ENCODE peak calls at places on chromosomes 11 and 22, in seven cellular contexts. I, M, E, T, H, N and U are unnamed samples. For H3K9me3 and H3K27me3, the result is how much of the 10 kb centered on the place peaks cover.

GRCh38 chr22:37775785-37776638 is 31.7 kb upstream of the GCAT start:
- DNase-seq in M (peak), I (peak), T (no peak), E (no peak), N (no peak), H (no peak), U (peak)

GRCh38 chr11:9121397-9121796 is 30.0 kb upstream of the SCUBE2 start:
- DNase-seq in I (no peak), M (no peak), H (no peak), N (no peak), E (no peak), T (no peak), U (no peak)

GRCh38 chr11:22337571-22338464 is at the start of gene SLC17A6:
- DNase-seq in T (no peak), N (peak), I (peak), H (no peak), E (no peak), M (peak), U (peak)

GRCh38 chr11:68436985-68437926 is 23.3 kb upstream of the PPP6R3 start:
- DNase-seq in I (peak), N (no peak), H (no peak), M (peak), E (no peak), T (no peak), U (no peak)

GRCh38 chr11:67615455-67616430 is 9.0 kb downstream of the NDUFV1 start:
- DNase-seq in T (no peak), M (no peak), E (peak), H (no peak), I (peak), N (peak), U (peak)

GRCh38 chr11:32729976-32730375 is 64.5 kb downstream of the CCDC73 start:
- DNase-seq in I (peak), T (no peak), H (no peak), N (no peak), E (no peak), M (peak), U (no peak)

GRCh38 chr11:5689551-5689983 is at the start of gene TRIM22:
- DNase-seq in E (peak), M (peak), T (no peak), N (peak), I (no peak), H (peak), U (peak)

GRCh38 chr11:46315783-46316563 is 31.3 kb upstream of the DGKZ start:
- DNase-seq in M (no peak), T (no peak), I (no peak), N (no peak), H (no peak), E (no peak), U (no peak)

GRCh38 chr11:27456140-27456801 is 16.3 kb downstream of the LGR4 start:
- DNase-seq in H (no peak), E (no peak), N (no peak), M (peak), T (no peak), I (peak), U (no peak)

GRCh38 chr22:25404556-25404922 is 159.9 kb upstream of the GRK3 start:
- DNase-seq in T (no peak), I (no peak), E (no peak), H (no peak), N (peak), M (no peak), U (no peak)

GRCh38 chr22:42270178-42270511 is 308 bp downstream of the TCF20 start:
- DNase-seq in T (no peak), E (no peak), H (peak), N (no peak), M (no peak), I (peak), U (peak)

GRCh38 chr11:396511-396947 is 2.5 kb downstream of the PKP3 start:
- DNase-seq in T (no peak), H (peak), N (no peak), M (no peak), E (no peak), I (no peak), U (peak)

GRCh38 chr11:95108671-95109551 is 19.3 kb downstream of the ENDOD1 start:
- DNase-seq in M (peak), N (no peak), E (no peak), T (no peak), H (no peak), I (no peak), U (no peak)

GRCh38 chr11:115912484-115912945 is 408.3 kb upstream of the CADM1 start:
- DNase-seq in H (no peak), N (peak), M (no peak), I (no peak), T (no peak), E (no peak), U (no peak)

GRCh38 chr11:79342686-79343085 is 98.1 kb downstream of the TENM4 start:
- DNase-seq in I (no peak), H (no peak), T (no peak), M (no peak), N (no peak), E (no peak), U (no peak)

GRCh38 chr22:28332410-28332809 is 347.2 kb downstream of the TTC28 start:
- DNase-seq in I (no peak), H (no peak), N (no peak), M (no peak), E (no peak), T (no peak), U (no peak)

GRCh38 chr22:46061124-46061410 is 84.1 kb upstream of the WNT7B start:
- DNase-seq in H (no peak), M (no peak), T (no peak), I (no peak), E (no peak), N (no peak), U (no peak)

GRCh38 chr22:44702479-44703219 is 645 bp downstream of the PRR5 start:
- DNase-seq in N (no peak), H (peak), E (no peak), M (peak), T (no peak), I (peak), U (peak)

GRCh38 chr11:44825058-44825795 is 98.5 kb downstream of the TSPAN18 start:
- DNase-seq in H (no peak), M (no peak), I (no peak), E (no peak), T (no peak), N (no peak), U (no peak)

GRCh38 chr11:73372371-73372993 is 3.7 kb upstream of the RELT start:
- DNase-seq in H (no peak), M (no peak), T (no peak), N (peak), E (no peak), I (peak), U (peak)

GRCh38 chr22:23402275-23403151 is 177.6 kb downstream of the IGLL1 start:
- DNase-seq in T (no peak), E (peak), I (peak), N (peak), M (peak), H (peak), U (peak)

GRCh38 chr11:103202048-103202651 is 92.9 kb downstream of the DYNC2H1 start:
- DNase-seq in T (no peak), M (peak), N (peak), H (no peak), I (peak), E (no peak), U (no peak)

GRCh38 chr22:44405661-44406060 is 92.4 kb downstream of the RTL6 start:
- DNase-seq in E (no peak), I (no peak), M (no peak), T (no peak), H (no peak), N (no peak), U (no peak)

GRCh38 chr22:50193621-50194020 is 7.2 kb upstream of the SELENOO start:
- DNase-seq in I (no peak), E (no peak), T (no peak), H (no peak), M (no peak), N (no peak), U (no peak)

GRCh38 chr11:46367244-46367915 is 14.1 kb upstream of the MDK start:
- DNase-seq in N (no peak), T (no peak), M (no peak), I (peak), E (peak), H (peak), U (no peak)

GRCh38 chr11:62680825-62681240 is 2.0 kb upstream of the UBXN1 start:
- DNase-seq in H (no peak), M (peak), N (peak), I (peak), T (no peak), E (peak), U (peak)

GRCh38 chr11:1458340-1459218 is 28.0 kb downstream of the MOB2 start:
- DNase-seq in I (peak), H (peak), T (no peak), M (no peak), N (no peak), E (no peak), U (no peak)

GRCh38 chr11:65504671-65505433 is 6.0 kb downstream of the MALAT1 start:
- DNase-seq in E (peak), M (peak), H (no peak), I (no peak), T (no peak), N (peak), U (no peak)

GRCh38 chr11:3357994-3358676 is 20.8 kb downstream of the ZNF195 start:
- DNase-seq in H (no peak), T (no peak), N (no peak), E (no peak), M (no peak), I (no peak), U (no peak)

GRCh38 chr11:3357302-3357701 is 21.6 kb downstream of the ZNF195 start:
- DNase-seq in M (no peak), N (no peak), E (no peak), T (no peak), I (no peak), H (no peak), U (no peak)

GRCh38 chr11:3356858-3357257 is 22.1 kb downstream of the ZNF195 start:
- DNase-seq in M (no peak), N (no peak), H (no peak), T (no peak), I (no peak), E (no peak), U (no peak)

GRCh38 chr11:3359092-3359824 is 19.7 kb downstream of the ZNF195 start:
- DNase-seq in E (no peak), I (no peak), N (no peak), M (peak), H (no peak), T (no peak), U (no peak)
- H3K9me3 ChIP-seq in E (under half), I (half or more), N (under half), M (half or more), H (half or more), T (half or more), U (under half)

GRCh38 chr11:93526058-93526633 is 17.0 kb downstream of the SMCO4 start:
- DNase-seq in T (no peak), I (no peak), M (no peak), H (no peak), E (no peak), N (no peak), U (no peak)

GRCh38 chr11:93525601-93526000 is 17.6 kb downstream of the SMCO4 start:
- DNase-seq in I (no peak), M (peak), N (no peak), E (no peak), H (no peak), T (no peak), U (peak)

GRCh38 chr11:93524173-93524536 is 19.0 kb downstream of the SMCO4 start:
- DNase-seq in H (no peak), I (no peak), E (no peak), T (no peak), N (peak), M (no peak), U (no peak)

GRCh38 chr11:93526691-93527583 is 16.3 kb downstream of the SMCO4 start:
- DNase-seq in T (no peak), E (no peak), M (no peak), I (no peak), H (no peak), N (no peak), U (no peak)

GRCh38 chr11:93524868-93525267 is 18.3 kb downstream of the SMCO4 start:
- DNase-seq in N (no peak), E (no peak), M (no peak), I (no peak), H (no peak), T (no peak), U (no peak)
- H3K4me3 ChIP-seq in N (peak), E (no peak), M (no peak), I (no peak), H (no peak), T (no peak), U (no peak)

GRCh38 chr11:128685383-128686044 is 8.4 kb upstream of the FLI1 start:
- DNase-seq in I (no peak), E (no peak), N (no peak), M (no peak), H (no peak), T (no peak), U (no peak)
- H3K27me3 ChIP-seq in I (half or more), E (under half), N (under half), M (half or more), H (under half), T (under half), U (under half)

GRCh38 chr22:47423266-47423665 is 660.8 kb downstream of the TBC1D22A start:
- DNase-seq in I (no peak), T (no peak), H (no peak), N (no peak), M (no peak), E (no peak), U (no peak)
- H3K9me3 ChIP-seq in I (under half), T (under half), H (under half), N (under half), M (under half), E (under half), U (under half)

GRCh38 chr22:18067548-18068341 is 10.0 kb upstream of the PEX26 start:
- DNase-seq in E (no peak), I (no peak), M (peak), H (no peak), N (no peak), T (no peak), U (peak)
- H3K4me3 ChIP-seq in E (no peak), I (no peak), M (no peak), H (no peak), N (no peak), T (no peak), U (no peak)

GRCh38 chr22:22074634-22075381 is 92.2 kb upstream of the TOP3B start:
- DNase-seq in I (peak), N (no peak), T (no peak), E (no peak), H (no peak), M (no peak), U (peak)
- H3K27me3 ChIP-seq in I (under half), N (under half), T (under half), E (under half), H (under half), M (under half), U (under half)

DNA sequence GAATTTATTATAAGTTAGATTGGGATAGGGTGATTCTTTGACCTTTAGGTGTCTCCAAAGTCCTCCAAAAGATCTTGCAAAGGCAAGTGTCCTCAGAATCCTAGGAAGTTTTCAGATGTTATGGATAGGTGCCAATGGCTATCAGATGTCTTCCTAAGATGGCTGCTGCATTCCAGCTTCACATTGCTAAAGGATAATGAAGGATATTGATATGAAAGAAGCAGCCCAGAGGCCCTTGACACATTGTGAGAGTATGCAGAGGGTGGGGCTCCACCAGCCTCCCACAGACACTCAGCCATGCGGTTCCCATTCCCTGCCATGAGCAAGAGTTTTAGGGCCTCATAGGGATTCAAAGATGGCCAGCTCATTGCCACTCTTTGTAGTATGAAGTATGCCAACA is 22.3 kb upstream of the GLYATL2 start:
- DNase-seq in T (no peak), I (no peak), N (no peak), H (no peak), E (no peak), M (no peak), U (no peak)
- H3K9me3 ChIP-seq in T (under half), I (under half), N (under half), H (under half), E (under half), M (under half), U (under half)